ENCODE peak calls at places on chromosomes 12 and 14, in nine cellular contexts. R is A673, H is AG04449, N is GM12864, S is Peyer's patch, L is heart right ventricle, F is AG09309, K is nephron progenitor cell, Q is RWPE1. Z is an unnamed sample.

GRCh38 chr14:56129941-56130340 is 11.7 kb downstream of the PELI2 start:
- DNase-seq in R (peak), H (no peak), N (no peak), S (no peak), L (peak), F (no peak), K (no peak), Q (no peak), Z (no peak)

GRCh38 chr14:83163016-83163415 is 1629.4 kb upstream of the SEL1L start:
- DNase-seq in R (no peak), H (no peak), N (no peak), S (no peak), L (no peak), F (no peak), K (no peak), Q (no peak), Z (no peak)

GRCh38 chr12:34405286-34406227 is 383.3 kb downstream of the ALG10 start:
- DNase-seq in R (no peak), H (no peak), N (no peak), S (peak), L (no peak), F (no peak), K (no peak), Q (no peak), Z (no peak)

GRCh38 chr14:23153891-23154796 is 29.3 kb downstream of the SLC7A8 start:
- DNase-seq in R (peak), H (no peak), N (no peak), S (peak), L (peak), F (peak), K (peak), Q (peak), Z (peak)

GRCh38 chr12:82519508-82519907 is 161.2 kb downstream of the METTL25 start:
- DNase-seq in R (no peak), H (no peak), N (no peak), S (no peak), L (no peak), F (no peak), K (no peak), Q (no peak), Z (no peak)

GRCh38 chr12:131608740-131609665 is 101.9 kb upstream of the SFSWAP start:
- DNase-seq in R (peak), H (no peak), N (no peak), S (peak), L (peak), F (peak), K (peak), Q (peak), Z (peak)

GRCh38 chr12:27771470-27772327 is 8.3 kb upstream of the KLHL42 start:
- DNase-seq in R (no peak), H (no peak), N (no peak), S (no peak), L (no peak), F (no peak), K (no peak), Q (no peak), Z (no peak)

GRCh38 chr14:100536721-100537700 is 50.2 kb downstream of the BEGAIN start:
- DNase-seq in R (no peak), H (no peak), N (no peak), S (peak), L (no peak), F (no peak), K (peak), Q (no peak), Z (no peak)

GRCh38 chr12:123118397-123118945 is 32.4 kb downstream of the PITPNM2 start:
- DNase-seq in R (no peak), H (no peak), N (no peak), S (no peak), L (no peak), F (no peak), K (no peak), Q (no peak), Z (no peak)

GRCh38 chr12:49187184-49187583 is 1.7 kb downstream of the TUBA1A start:
- DNase-seq in R (peak), H (no peak), N (no peak), S (no peak), L (peak), F (peak), K (no peak), Q (no peak), Z (no peak)

GRCh38 chr12:40693503-40693863 is 1.2 kb downstream of the CNTN1 start:
- DNase-seq in R (peak), H (no peak), N (no peak), S (no peak), L (no peak), F (no peak), K (peak), Q (peak), Z (no peak)

GRCh38 chr12:51797301-51797700 is 51.2 kb downstream of the FIGNL2 start:
- DNase-seq in R (no peak), H (no peak), N (no peak), S (no peak), L (no peak), F (no peak), K (no peak), Q (no peak), Z (no peak)

GRCh38 chr12:2794261-2794735 is 472 bp upstream of the FKBP4 start:
- DNase-seq in R (peak), H (no peak), N (no peak), S (peak), L (no peak), F (no peak), K (no peak), Q (peak), Z (peak)

GRCh38 chr14:26966942-26967341 is 369.1 kb upstream of the NOVA1 start:
- DNase-seq in R (no peak), H (no peak), N (no peak), S (no peak), L (no peak), F (no peak), K (no peak), Q (no peak), Z (no peak)

GRCh38 chr14:31902002-31902401 is 175.1 kb upstream of the ARHGAP5 start:
- DNase-seq in R (no peak), H (no peak), N (no peak), S (no peak), L (no peak), F (no peak), K (no peak), Q (peak), Z (peak)

GRCh38 chr14:47438650-47439140 is 236.7 kb downstream of the MDGA2 start:
- DNase-seq in R (peak), H (no peak), N (no peak), S (no peak), L (no peak), F (no peak), K (no peak), Q (peak), Z (no peak)

GRCh38 chr12:1842905-1843640 is 22.7 kb downstream of the LRTM2 start:
- DNase-seq in R (no peak), H (no peak), N (no peak), S (no peak), L (no peak), F (no peak), K (no peak), Q (no peak), Z (no peak)

GRCh38 chr12:16955083-16955657 is 349.2 kb upstream of the LMO3 start:
- DNase-seq in R (peak), H (no peak), N (no peak), S (no peak), L (no peak), F (no peak), K (no peak), Q (peak), Z (no peak)

GRCh38 chr14:24032727-24033418 is 18.9 kb upstream of the CARMIL3 start:
- DNase-seq in R (no peak), H (peak), N (no peak), S (no peak), L (no peak), F (peak), K (no peak), Q (peak), Z (peak)

GRCh38 chr14:94390372-94391086 is 2.1 kb upstream of the SERPINA1 start:
- DNase-seq in R (no peak), H (no peak), N (no peak), S (peak), L (peak), F (no peak), K (no peak), Q (no peak), Z (peak)

GRCh38 chr12:91289881-91290280 is 107.3 kb upstream of the DCN start:
- DNase-seq in R (peak), H (no peak), N (no peak), S (no peak), L (no peak), F (no peak), K (no peak), Q (no peak), Z (no peak)

GRCh38 chr14:56815301-56815700 is 5.0 kb upstream of the OTX2 start:
- DNase-seq in R (no peak), H (no peak), N (no peak), S (no peak), L (no peak), F (no peak), K (no peak), Q (no peak), Z (no peak)

GRCh38 chr12:75722714-75723200 is 211.3 kb upstream of the KRR1 start:
- DNase-seq in R (peak), H (no peak), N (peak), S (no peak), L (peak), F (peak), K (no peak), Q (peak), Z (peak)

GRCh38 chr14:60485600-60486251 is at the start of gene C14orf39:
- DNase-seq in R (peak), H (no peak), N (no peak), S (no peak), L (no peak), F (no peak), K (peak), Q (no peak), Z (no peak)

GRCh38 chr12:18411453-18411852 is 150.1 kb downstream of the PIK3C2G start:
- DNase-seq in R (no peak), H (no peak), N (no peak), S (no peak), L (no peak), F (no peak), K (no peak), Q (no peak), Z (no peak)

GRCh38 chr12:19474147-19474546 is 34.9 kb downstream of the AEBP2 start:
- DNase-seq in R (no peak), H (no peak), N (no peak), S (no peak), L (no peak), F (no peak), K (no peak), Q (no peak), Z (no peak)

GRCh38 chr12:67986632-67987031 is 2.6 kb upstream of the IFNG-AS1 start:
- DNase-seq in R (no peak), H (no peak), N (no peak), S (no peak), L (no peak), F (no peak), K (no peak), Q (no peak), Z (no peak)

GRCh38 chr12:112097641-112098040 is 10.9 kb downstream of the NAA25 start:
- DNase-seq in R (no peak), H (no peak), N (no peak), S (no peak), L (no peak), F (no peak), K (no peak), Q (no peak), Z (no peak)

GRCh38 chr12:130026608-130027176 is 122.9 kb upstream of the TMEM132D start:
- DNase-seq in R (peak), H (no peak), N (no peak), S (no peak), L (no peak), F (no peak), K (peak), Q (peak), Z (peak)
- TF ChIP-seq CTCF in R (peak), H (peak), N (peak), S (peak), L (no peak), F (peak), K (peak), Q (peak), Z (no peak)

GRCh38 chr12:79001404-79001803 is 136.8 kb downstream of the SYT1 start:
- DNase-seq in R (no peak), H (no peak), N (no peak), S (no peak), L (no peak), F (no peak), K (no peak), Q (no peak), Z (no peak)

GRCh38 chr12:79008591-79008990 is 144.0 kb downstream of the SYT1 start:
- DNase-seq in R (no peak), H (no peak), N (no peak), S (no peak), L (no peak), F (no peak), K (no peak), Q (no peak), Z (no peak)

GRCh38 chr12:79000501-79000900 is 135.9 kb downstream of the SYT1 start:
- DNase-seq in R (no peak), H (no peak), N (no peak), S (no peak), L (no peak), F (no peak), K (no peak), Q (no peak), Z (no peak)

DNA sequence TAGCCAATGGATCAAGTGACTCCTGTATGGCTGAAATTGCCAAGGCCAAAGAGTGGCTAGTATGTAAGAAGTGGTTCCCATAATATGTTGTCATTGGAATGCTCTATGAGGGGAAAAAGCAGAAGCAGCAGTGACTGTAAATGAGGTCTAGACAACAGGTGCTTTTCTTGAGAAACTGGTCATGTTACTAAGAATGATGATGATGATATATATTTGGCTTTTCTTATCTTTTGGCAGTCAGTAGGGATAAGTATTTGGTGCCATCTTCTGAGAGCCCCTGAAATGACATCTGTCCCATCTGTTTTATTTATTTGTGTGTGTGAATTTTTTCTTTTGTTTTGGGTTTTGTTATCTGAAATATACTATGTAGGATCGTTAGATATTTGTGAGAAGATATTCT is 141.7 kb downstream of the SYT1 start:
- DNase-seq in R (peak), H (no peak), N (no peak), S (no peak), L (no peak), F (no peak), K (no peak), Q (peak), Z (no peak)
- TF ChIP-seq CTCF in R (peak), H (peak), N (peak), S (no peak), L (no peak), F (peak), K (no peak), Q (peak), Z (no peak)

GRCh38 chr14:59428581-59429012 is 36.6 kb downstream of the GPR135 start:
- DNase-seq in R (no peak), H (no peak), N (no peak), S (no peak), L (no peak), F (no peak), K (no peak), Q (peak), Z (no peak)
- TF ChIP-seq CTCF in R (peak), H (peak), N (no peak), S (peak), L (no peak), F (peak), K (no peak), Q (no peak), Z (no peak)

GRCh38 chr12:46263140-46264017 is 5.5 kb downstream of the SLC38A1 start:
- DNase-seq in R (no peak), H (no peak), N (no peak), S (no peak), L (no peak), F (no peak), K (no peak), Q (no peak), Z (no peak)
- TF ChIP-seq CTCF in R (peak), H (no peak), N (peak), S (no peak), L (no peak), F (peak), K (peak), Q (no peak), Z (no peak)

DNA sequence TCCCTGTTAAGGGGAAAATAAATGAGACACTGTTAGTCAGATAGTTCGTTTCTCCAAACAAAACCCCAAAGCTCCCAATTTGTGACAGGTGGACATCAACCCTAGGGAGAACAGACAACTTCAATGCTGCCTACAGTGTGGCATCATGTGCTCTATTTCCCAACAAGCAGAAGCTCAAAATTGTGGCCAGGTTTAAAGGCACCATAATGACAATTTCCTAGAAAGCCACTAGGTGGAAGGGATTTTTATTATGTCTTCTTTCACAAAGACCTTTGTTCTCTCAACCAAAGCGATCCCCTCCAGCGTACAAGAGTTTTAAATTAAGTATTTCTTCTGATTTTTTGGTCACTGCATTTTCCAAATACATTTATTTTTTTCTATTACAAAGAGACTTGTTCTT is 88.0 kb upstream of the MBIP start:
- DNase-seq in R (no peak), H (no peak), N (no peak), S (no peak), L (no peak), F (no peak), K (no peak), Q (no peak), Z (no peak)
- TF ChIP-seq CTCF in R (no peak), H (no peak), N (no peak), S (no peak), L (no peak), F (no peak), K (no peak), Q (no peak), Z (no peak)

GRCh38 chr14:92670177-92670576 is 78.2 kb downstream of the LGMN start:
- DNase-seq in R (peak), H (no peak), N (no peak), S (no peak), L (no peak), F (peak), K (no peak), Q (no peak), Z (no peak)
- TF ChIP-seq CTCF in R (peak), H (peak), N (peak), S (no peak), L (no peak), F (peak), K (no peak), Q (peak), Z (no peak)

DNA sequence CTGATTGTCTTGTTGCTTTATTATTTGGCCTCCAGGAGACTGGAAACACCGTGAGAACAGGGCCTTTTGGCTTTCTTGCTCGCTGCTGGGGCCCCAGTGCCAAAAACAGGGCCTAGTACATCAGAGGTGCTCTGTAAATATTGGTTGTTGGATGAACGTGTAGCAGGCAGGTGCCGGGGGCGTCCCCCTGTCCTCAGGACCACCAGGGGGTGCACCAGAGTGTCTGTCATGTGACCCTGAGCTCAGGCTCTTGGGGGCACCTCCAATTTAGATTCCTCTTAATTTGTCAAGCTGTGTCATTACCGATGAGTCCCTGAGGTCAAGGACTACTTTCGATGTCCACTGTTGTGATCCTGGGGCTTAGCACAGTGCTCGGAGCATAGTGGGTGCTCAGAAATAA is 87.1 kb downstream of the ACACB start:
- DNase-seq in R (no peak), H (no peak), N (no peak), S (no peak), L (no peak), F (no peak), K (no peak), Q (no peak), Z (no peak)
- TF ChIP-seq CTCF in R (no peak), H (no peak), N (no peak), S (no peak), L (no peak), F (no peak), K (no peak), Q (no peak), Z (no peak)

DNA sequence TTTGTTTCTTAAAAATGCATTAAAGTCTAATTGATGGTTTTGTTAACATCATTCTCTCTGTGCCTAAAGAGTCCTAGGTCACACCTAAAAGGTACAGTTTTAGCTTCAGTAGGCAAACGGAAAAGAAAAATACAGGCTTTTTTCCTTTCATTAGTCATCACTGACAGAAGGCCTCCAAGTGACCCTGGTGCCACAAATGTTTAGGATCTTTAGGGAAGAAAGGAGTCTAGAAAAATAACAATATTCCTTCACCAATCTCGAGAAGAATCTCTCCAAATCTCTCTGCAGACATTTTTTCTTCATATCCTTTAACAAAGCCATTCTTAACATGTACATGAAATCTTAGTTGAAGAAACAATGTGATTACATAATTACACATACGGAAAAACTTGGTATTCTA is 2.0 kb downstream of the DENND5B start:
- DNase-seq in R (no peak), H (no peak), N (no peak), S (no peak), L (no peak), F (no peak), K (no peak), Q (peak), Z (no peak)
- TF ChIP-seq CTCF in R (no peak), H (no peak), N (no peak), S (no peak), L (no peak), F (no peak), K (no peak), Q (no peak), Z (no peak)